ENCODE peak calls at places on chromosomes 16 and 17, in five cellular contexts. V is Calu3; M is activated CD8-positive, alpha-beta memory T cell treated with anti-CD3 and anti-CD28 coated beads for 4 hours; G is stimulated activated CD8-positive, alpha-beta memory T cell treated with anti-CD3 and anti-CD28 coated beads, Interleukin-15, amount 100 ng/mL, for 1 hour; O is heart left ventricle. H is an unnamed sample.

GRCh38 chr16:84477661-84478060 is 26.8 kb downstream of the MEAK7 start:
- DNase-seq in V (no peak), M (no peak), G (no peak), O (no peak), H (no peak)

GRCh38 chr17:48671697-48672171 is 45.6 kb upstream of the HOXB9 start:
- DNase-seq in V (peak; percentile 86), M (peak; percentile 34), G (peak; percentile 46), O (peak; percentile 65), H (no peak)

GRCh38 chr17:45172541-45173286 is 11.0 kb downstream of the HEXIM2 start:
- DNase-seq in V (peak; percentile 99), M (no peak), G (peak; percentile 20), O (peak; percentile 77), H (no peak)

GRCh38 chr16:1832831-1833454 is 5.9 kb downstream of the FAHD1 start:
- DNase-seq in V (no peak), M (no peak), G (no peak), O (no peak), H (no peak)

GRCh38 chr16:2520784-2521577 is 810 bp downstream of the AMDHD2 start:
- DNase-seq in V (no peak), M (no peak), G (peak; percentile 20), O (peak; percentile 33), H (no peak)

GRCh38 chr17:72254808-72255449 is 134.1 kb downstream of the SOX9 start:
- DNase-seq in V (no peak), M (no peak), G (no peak), O (no peak), H (no peak)

GRCh38 chr17:50196826-50197225 is 4.6 kb downstream of the COL1A1 start:
- DNase-seq in V (no peak), M (no peak), G (no peak), O (no peak), H (no peak)

GRCh38 chr17:77441130-77441920 is 300.6 kb downstream of the SEC14L1 start:
- DNase-seq in V (no peak), M (no peak), G (no peak), O (no peak), H (no peak)

H was measured in CMK.